ENCODE peak calls at places on chromosomes 2 and 18, in five cellular contexts. N is GM12878, J is lower leg skin, D is lung, I is fibroblast of mammary gland. C is an unnamed sample.

GRCh38 chr2:135124924-135125886 is 73.1 kb downstream of the RAB3GAP1 start:
- DNase-seq in N (no peak), J (no peak), D (no peak), I (peak), C (no peak)

GRCh38 chr2:241545113-241545512 is 13.4 kb upstream of the BOK start:
- DNase-seq in N (no peak), J (no peak), D (no peak), I (peak), C (peak)

GRCh38 chr2:178404380-178404767 is 46.6 kb downstream of the PRKRA start:
- DNase-seq in N (peak), J (no peak), D (no peak), I (peak), C (peak)

GRCh38 chr2:134660619-134661403 is 58.0 kb downstream of the TMEM163 start:
- DNase-seq in N (no peak), J (no peak), D (no peak), I (no peak), C (no peak)

GRCh38 chr2:98908909-98909308 is 27.1 kb downstream of the CRACDL start:
- DNase-seq in N (no peak), J (peak), D (peak), I (peak), C (peak)

GRCh38 chr2:69241664-69242063 is 145.4 kb downstream of the GFPT1 start:
- DNase-seq in N (no peak), J (no peak), D (no peak), I (no peak), C (no peak)

GRCh38 chr2:27489118-27489497 is 435 bp downstream of the IFT172 start:
- DNase-seq in N (no peak), J (no peak), D (no peak), I (peak), C (peak)

GRCh38 chr2:3626817-3627499 is 31.0 kb upstream of the ALLC start:
- DNase-seq in N (no peak), J (peak), D (no peak), I (no peak), C (no peak)

GRCh38 chr2:105801961-105802360 is 57.2 kb downstream of the NCK2 start:
- DNase-seq in N (no peak), J (no peak), D (no peak), I (no peak), C (no peak)

GRCh38 chr2:166112193-166112605 is 15.6 kb downstream of the SCN1A start:
- DNase-seq in N (no peak), J (no peak), D (no peak), I (peak), C (peak)

GRCh38 chr18:140670-141266 is 17.6 kb upstream of the USP14 start:
- DNase-seq in N (no peak), J (no peak), D (no peak), I (no peak), C (no peak)

GRCh38 chr2:239275037-239275685 is 125.7 kb downstream of the HDAC4 start:
- DNase-seq in N (no peak), J (peak), D (peak), I (peak), C (peak)

GRCh38 chr2:67476808-67477790 is 80.0 kb downstream of the ETAA1 start:
- DNase-seq in N (no peak), J (no peak), D (no peak), I (peak), C (peak)

GRCh38 chr2:68689553-68690537 is 44.8 kb upstream of the ARHGAP25 start:
- DNase-seq in N (peak), J (no peak), D (no peak), I (no peak), C (no peak)

GRCh38 chr2:169827272-169828140 is at the start of gene UBR3:
- DNase-seq in N (peak), J (peak), D (peak), I (peak), C (peak)

GRCh38 chr18:23648930-23649622 is 13.6 kb downstream of the ANKRD29 start:
- DNase-seq in N (no peak), J (no peak), D (no peak), I (no peak), C (no peak)

GRCh38 chr2:145595296-145595695 is 1075.4 kb upstream of the ZEB2 start:
- DNase-seq in N (no peak), J (no peak), D (no peak), I (peak), C (peak)

GRCh38 chr2:79131687-79132086 is 11.4 kb downstream of the REG1A start:
- DNase-seq in N (no peak), J (no peak), D (no peak), I (no peak), C (no peak)

GRCh38 chr2:43030551-43031025 is 195.8 kb downstream of the ZFP36L2 start:
- DNase-seq in N (no peak), J (peak), D (no peak), I (no peak), C (no peak)

GRCh38 chr2:43269074-43269572 is 42.7 kb upstream of the ZFP36L2 start:
- DNase-seq in N (no peak), J (peak), D (peak), I (peak), C (peak)

GRCh38 chr2:55268288-55268906 is 634 bp downstream of the MTIF2 start:
- DNase-seq in N (no peak), J (no peak), D (no peak), I (no peak), C (no peak)

GRCh38 chr2:240394549-240394948 is 40.9 kb upstream of the GPC1 start:
- DNase-seq in N (no peak), J (peak), D (no peak), I (no peak), C (no peak)

GRCh38 chr2:202762546-202762945 is 109.0 kb downstream of the ICA1L start:
- DNase-seq in N (no peak), J (no peak), D (no peak), I (no peak), C (no peak)

GRCh38 chr2:152247337-152247695 is 71.8 kb upstream of the STAM2 start:
- DNase-seq in N (no peak), J (no peak), D (no peak), I (peak), C (peak)

GRCh38 chr18:34122724-34123334 is 101.9 kb downstream of the NOL4 start:
- DNase-seq in N (peak), J (no peak), D (peak), I (peak), C (peak)

GRCh38 chr2:39127973-39128372 is 7.1 kb upstream of the SOS1 start:
- DNase-seq in N (peak), J (no peak), D (no peak), I (peak), C (peak)

GRCh38 chr2:18536100-18536499 is 24.4 kb downstream of the RDH14 start:
- DNase-seq in N (no peak), J (no peak), D (no peak), I (peak), C (peak)

GRCh38 chr18:41655074-41655473 is 300.0 kb upstream of the PIK3C3 start:
- DNase-seq in N (no peak), J (no peak), D (no peak), I (no peak), C (peak)

GRCh38 chr18:10858477-10858876 is 290.9 kb downstream of the PIEZO2 start:
- DNase-seq in N (no peak), J (no peak), D (no peak), I (no peak), C (no peak)

GRCh38 chr2:240467659-240468299 is 32.3 kb downstream of the GPC1 start:
- DNase-seq in N (no peak), J (peak), D (peak), I (no peak), C (no peak)

GRCh38 chr2:240603081-240603835 is 16.7 kb downstream of the CAPN10 start:
- DNase-seq in N (no peak), J (peak), D (no peak), I (no peak), C (no peak)

GRCh38 chr2:64454316-64455030 is 511 bp downstream of the LGALSL start:
- DNase-seq in N (no peak), J (peak), D (peak), I (peak), C (peak)

GRCh38 chr2:13193900-13194299 is 477.2 kb downstream of the TRIB2 start:
- DNase-seq in N (peak), J (no peak), D (no peak), I (peak), C (peak)

GRCh38 chr2:38376346-38376682 is 759 bp downstream of the ATL2 start:
- DNase-seq in N (peak), J (no peak), D (peak), I (peak), C (peak)

GRCh38 chr2:230542751-230543150 is 126.8 kb downstream of the SP100 start:
- DNase-seq in N (no peak), J (no peak), D (no peak), I (no peak), C (no peak)

GRCh38 chr18:28831476-28831875 is 654.5 kb upstream of the CDH2 start:
- DNase-seq in N (no peak), J (no peak), D (no peak), I (peak), C (peak)

GRCh38 chr2:136665741-136666140 is 99.6 kb upstream of the THSD7B start:
- DNase-seq in N (no peak), J (no peak), D (no peak), I (no peak), C (no peak)

GRCh38 chr2:174965551-174965950 is 39.6 kb downstream of the CHN1 start:
- DNase-seq in N (no peak), J (no peak), D (no peak), I (no peak), C (no peak)

GRCh38 chr18:66872277-66872676 is 268.4 kb upstream of the CDH19 start:
- DNase-seq in N (no peak), J (no peak), D (no peak), I (peak), C (peak)

DNA sequence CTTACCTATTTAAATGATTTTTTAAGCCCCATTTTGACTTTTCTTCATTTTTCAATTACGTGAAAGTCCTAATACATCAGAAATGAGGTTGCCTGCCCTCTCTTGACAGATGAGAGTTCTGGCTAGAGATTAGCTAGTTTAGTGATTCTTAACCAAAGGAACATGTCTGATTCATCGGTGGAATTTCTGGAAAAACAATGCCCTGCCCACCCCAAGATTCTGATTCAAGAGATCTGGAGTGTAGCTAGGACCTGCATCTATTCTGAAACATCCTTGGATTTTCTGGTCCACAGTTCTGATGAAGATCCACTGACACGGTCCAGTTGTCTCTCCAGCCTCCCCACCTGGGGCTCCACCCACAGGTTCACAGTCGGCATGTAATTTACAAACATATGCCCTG is 111.2 kb downstream of the KLF7 start:
- DNase-seq in N (no peak), J (no peak), D (no peak), I (peak), C (peak)
- TF ChIP-seq CTCF in N (no peak), J (no peak), D (no peak), I (no peak), C (no peak)

GRCh38 chr2:217513256-217513655 is 489.5 kb downstream of the TNS1 start:
- DNase-seq in N (no peak), J (no peak), D (no peak), I (no peak), C (no peak)

GRCh38 chr2:217512259-217512658 is 490.5 kb downstream of the TNS1 start:
- DNase-seq in N (no peak), J (no peak), D (no peak), I (no peak), C (peak)

GRCh38 chr2:217511850-217512249 is 490.9 kb downstream of the TNS1 start:
- DNase-seq in N (no peak), J (no peak), D (no peak), I (no peak), C (no peak)

GRCh38 chr2:217512728-217513127 is 490.1 kb downstream of the TNS1 start:
- DNase-seq in N (no peak), J (no peak), D (no peak), I (no peak), C (no peak)

GRCh38 chr2:217510790-217511291 is 492.0 kb downstream of the TNS1 start:
- DNase-seq in N (peak), J (no peak), D (peak), I (peak), C (peak)
- TF ChIP-seq CTCF in N (peak), J (no peak), D (peak), I (peak), C (peak)

DNA sequence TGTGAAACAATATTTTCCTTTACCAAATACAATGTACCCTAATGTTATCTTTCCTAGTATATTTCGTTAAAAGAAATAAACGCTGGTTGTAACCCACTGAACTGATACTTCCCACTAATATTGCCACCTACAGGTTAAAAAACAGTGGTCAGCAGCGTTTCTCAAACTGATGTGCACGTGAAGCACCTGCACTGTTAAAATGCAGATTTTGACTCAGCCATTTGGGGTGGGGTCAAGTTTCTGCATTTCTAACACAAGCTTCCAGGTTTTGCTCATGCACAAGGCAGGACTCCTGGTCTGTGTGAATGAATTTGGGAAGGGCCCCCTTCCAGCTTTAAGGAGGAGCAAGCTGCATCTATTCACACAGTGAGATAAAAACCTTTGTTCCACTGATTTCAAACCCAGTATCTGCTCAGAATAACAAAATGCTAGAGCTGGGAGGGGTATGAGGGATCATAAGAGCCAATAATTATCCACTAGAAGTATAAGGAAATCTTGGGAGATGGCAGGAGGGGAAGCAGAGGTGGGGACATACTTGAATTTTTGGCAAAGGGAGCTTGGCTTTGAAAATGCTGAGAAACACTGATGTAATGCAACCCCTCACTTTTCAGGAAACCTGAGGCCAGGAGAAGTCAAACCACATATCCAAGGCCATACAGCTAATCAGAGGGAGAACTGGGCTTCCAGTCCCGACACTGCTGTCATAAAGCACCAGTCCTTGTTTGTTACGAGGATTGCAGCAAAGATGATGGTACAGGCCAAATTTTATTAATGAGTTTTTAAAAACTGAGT is 116.2 kb downstream of the RBMS1 start:
- DNase-seq in N (no peak), J (no peak), D (no peak), I (peak), C (no peak)
- TF ChIP-seq CTCF in N (no peak), J (no peak), D (no peak), I (peak), C (peak)

DNA sequence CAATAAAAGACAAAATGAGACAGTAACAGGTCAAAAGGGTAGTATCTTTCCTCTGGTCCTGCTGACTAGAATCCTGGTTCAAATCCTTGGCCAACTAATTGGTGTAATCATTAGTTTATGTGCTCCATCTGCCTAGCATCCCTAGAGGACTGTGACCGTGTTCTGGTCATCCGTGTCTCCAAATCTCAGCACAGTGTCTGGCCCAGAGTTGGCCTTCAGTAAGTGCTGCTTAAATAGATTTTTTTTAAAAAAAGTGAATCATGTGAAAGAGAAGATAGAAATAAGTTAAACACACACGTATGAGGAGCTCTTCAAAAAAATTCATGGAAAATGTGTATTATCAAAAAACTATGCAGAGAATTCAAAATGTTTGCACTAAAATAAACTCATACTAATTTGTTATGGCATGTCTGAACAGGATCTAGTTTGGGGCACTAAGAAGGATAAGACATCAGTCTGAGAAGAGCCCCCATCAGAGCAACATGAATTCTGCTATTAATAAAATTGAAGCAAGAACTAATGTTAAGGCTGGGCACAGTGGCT is 129.3 kb upstream of the TLK1 start:
- DNase-seq in N (no peak), J (no peak), D (no peak), I (no peak), C (no peak)
- TF ChIP-seq CTCF in N (no peak), J (no peak), D (no peak), I (no peak), C (no peak)

GRCh38 chr18:5890261-5890605 is 5.1 kb downstream of the TMEM200C start:
- DNase-seq in N (no peak), J (no peak), D (no peak), I (no peak), C (no peak)

GRCh38 chr18:5892772-5893431 is 2.4 kb downstream of the TMEM200C start:
- DNase-seq in N (no peak), J (no peak), D (no peak), I (no peak), C (no peak)

GRCh38 chr18:5894215-5894612 is 1.1 kb downstream of the TMEM200C start:
- DNase-seq in N (no peak), J (no peak), D (no peak), I (no peak), C (no peak)

GRCh38 chr18:5891361-5892215 is 3.7 kb downstream of the TMEM200C start:
- DNase-seq in N (no peak), J (no peak), D (no peak), I (no peak), C (no peak)

DNA sequence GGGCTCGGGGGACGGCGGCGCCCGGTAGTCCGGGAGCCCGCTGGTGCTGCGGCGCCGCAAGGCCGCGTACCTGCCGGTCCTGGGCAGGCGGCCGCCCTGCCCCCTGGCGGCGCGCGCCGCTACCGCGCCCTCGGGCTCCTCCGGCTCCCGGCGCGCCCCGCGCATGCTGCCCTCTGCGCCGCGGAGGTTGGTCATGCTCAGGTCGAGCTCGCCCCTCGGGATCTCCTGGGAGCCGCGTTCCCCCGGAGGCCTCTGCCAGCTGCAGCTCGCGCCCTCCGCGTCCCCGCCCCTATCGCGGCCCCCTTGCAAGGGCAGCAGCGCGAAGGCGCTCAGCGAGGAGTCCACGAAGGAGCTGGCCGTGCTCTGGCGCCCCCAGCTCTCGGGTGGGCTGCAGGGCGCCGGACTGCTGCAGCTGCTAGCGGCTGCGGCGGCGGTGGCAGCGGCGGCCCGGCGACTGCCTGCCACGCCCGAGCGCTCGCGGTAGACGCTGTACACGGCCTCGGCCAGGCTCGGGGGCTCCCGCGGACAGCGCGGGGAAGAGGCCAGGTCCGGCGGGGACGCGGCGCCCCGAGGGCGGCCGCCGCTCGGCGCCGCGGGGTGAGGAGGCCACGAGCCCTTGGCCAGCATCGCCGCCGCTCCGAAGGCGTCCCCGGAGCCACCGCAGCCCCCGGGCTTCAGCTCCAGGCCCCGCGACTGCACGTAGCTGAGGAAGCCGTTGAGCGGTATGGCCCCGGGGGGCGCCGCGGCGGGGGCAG is 4.5 kb downstream of the TMEM200C start:
- DNase-seq in N (no peak), J (peak), D (no peak), I (peak), C (no peak)
- TF ChIP-seq CTCF in N (peak), J (no peak), D (peak), I (no peak), C (no peak)

DNA sequence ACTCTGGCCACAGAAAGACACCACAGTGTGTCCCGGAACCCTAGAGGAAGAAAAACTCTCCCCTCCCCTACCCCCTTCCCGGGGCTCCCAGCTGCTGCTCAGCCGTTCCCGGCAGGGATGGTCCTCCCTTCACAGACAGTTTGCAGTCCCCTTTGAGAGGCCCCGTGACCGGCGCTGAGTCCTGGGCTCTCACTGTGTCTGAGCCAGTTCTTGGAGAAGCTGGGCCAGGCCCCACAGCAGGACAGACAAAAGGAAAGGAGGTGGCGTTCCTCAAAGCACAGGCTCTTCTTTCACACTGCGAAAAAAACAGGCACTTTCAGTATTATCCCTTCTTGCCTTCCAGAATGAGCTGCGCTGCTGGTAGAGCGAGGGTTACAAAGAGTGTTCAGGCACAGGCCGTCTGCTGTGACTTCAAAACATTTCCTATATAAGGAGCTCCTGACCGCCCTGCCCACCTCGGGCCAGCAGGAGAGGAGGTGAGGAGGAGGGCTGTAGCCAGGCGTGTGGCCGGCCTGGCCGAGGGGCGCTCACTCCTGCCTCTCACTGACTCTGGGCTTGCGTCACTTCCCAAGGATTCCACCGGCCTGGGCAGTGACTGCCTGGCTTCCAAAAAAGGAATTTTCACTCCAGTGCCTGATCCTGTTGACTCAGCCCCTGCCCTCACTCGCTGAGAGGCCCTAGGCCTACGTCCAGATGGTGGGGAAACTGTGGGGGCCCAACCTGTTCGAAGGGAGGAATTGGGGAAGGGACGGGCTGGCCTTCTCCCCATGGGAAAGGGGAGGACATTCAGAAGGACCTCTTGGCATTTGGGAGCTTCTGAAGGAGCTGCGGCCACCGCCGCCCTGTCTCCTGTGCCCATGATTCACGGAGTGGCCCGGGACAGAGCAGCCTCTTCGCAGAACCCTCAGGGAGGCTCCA is 24.9 kb downstream of the CIDEA start:
- DNase-seq in N (no peak), J (peak), D (peak), I (peak), C (peak)
- TF ChIP-seq CTCF in N (no peak), J (no peak), D (no peak), I (no peak), C (no peak)